ENCODE peak calls at places on chromosomes 4 and X, in eight cellular contexts. V, O, Z, J, P, W, E and F are unnamed samples.
A peak's percentile ranks its signal among the peaks of the same experiment; 100 is the strongest.

GRCh38 chrX:43349363-43349762 is 306.7 kb upstream of the MAOA start:
- DNase-seq in V (no peak), O (peak; percentile 46), Z (peak; percentile 33), J (peak; percentile 19), P (peak; percentile 56), W (peak; percentile 51), E (no peak), F (peak; percentile 54)

GRCh38 chr4:64341711-64342110 is 67.5 kb downstream of the TECRL start:
- DNase-seq in V (peak; percentile 78), O (no peak), Z (no peak), J (no peak), P (no peak), W (no peak), E (no peak), F (no peak)

GRCh38 chr4:165656829-165657467 is 216.1 kb upstream of the TLL1 start:
- DNase-seq in V (no peak), O (no peak), Z (no peak), J (no peak), P (peak; percentile 41), W (no peak), E (no peak), F (no peak)

GRCh38 chr4:1154523-1155182 is 17.7 kb downstream of the SPON2 start:
- DNase-seq in V (no peak), O (no peak), Z (peak; percentile 51), J (peak; percentile 25), P (no peak), W (peak; percentile 51), E (peak; percentile 74), F (no peak)

GRCh38 chr4:146342600-146343192 is 128.4 kb downstream of the REELD1 start:
- DNase-seq in V (no peak), O (peak; percentile 48), Z (peak; percentile 13), J (peak; percentile 47), P (peak; percentile 39), W (peak; percentile 42), E (no peak), F (peak; percentile 61)

GRCh38 chr4:66052426-66052825 is 382.1 kb upstream of the EPHA5 start:
- DNase-seq in V (no peak), O (no peak), Z (no peak), J (no peak), P (no peak), W (no peak), E (no peak), F (no peak)

GRCh38 chr4:158816953-158817352 is 48.1 kb downstream of the FNIP2 start:
- DNase-seq in V (no peak), O (no peak), Z (no peak), J (no peak), P (no peak), W (peak; percentile 1), E (no peak), F (no peak)

GRCh38 chrX:40094041-40094899 is 3.5 kb downstream of the BCOR start:
- DNase-seq in V (peak; percentile 69), O (peak; percentile 77), Z (peak; percentile 84), J (peak; percentile 55), P (no peak), W (no peak), E (no peak), F (peak; percentile 60)

GRCh38 chrX:103722505-103722904 is 11.8 kb downstream of the TMEM31 start:
- DNase-seq in V (peak; percentile 14), O (no peak), Z (no peak), J (peak; percentile 46), P (no peak), W (no peak), E (no peak), F (peak; percentile 86)

GRCh38 chrX:69616520-69617203 is 749 bp downstream of the EDA start:
- DNase-seq in V (peak; percentile 33), O (peak; percentile 42), Z (peak; percentile 32), J (no peak), P (peak; percentile 21), W (no peak), E (no peak), F (peak; percentile 0)

GRCh38 chrX:54964766-54965511 is 29.0 kb downstream of the PFKFB1 start:
- DNase-seq in V (no peak), O (no peak), Z (no peak), J (no peak), P (no peak), W (no peak), E (no peak), F (no peak)

GRCh38 chr4:108163352-108163751 is 5.4 kb downstream of the LEF1 start:
- DNase-seq in V (no peak), O (no peak), Z (no peak), J (no peak), P (no peak), W (no peak), E (no peak), F (no peak)

GRCh38 chr4:184387351-184387750 is 87.0 kb downstream of the IRF2 start:
- DNase-seq in V (no peak), O (no peak), Z (no peak), J (no peak), P (peak; percentile 20), W (peak; percentile 86), E (no peak), F (no peak)

GRCh38 chr4:41307633-41308032 is 50.9 kb downstream of the UCHL1 start:
- DNase-seq in V (no peak), O (no peak), Z (no peak), J (no peak), P (no peak), W (no peak), E (no peak), F (no peak)

GRCh38 chrX:47576021-47576898 is 6.0 kb upstream of the TIMP1 start:
- DNase-seq in V (no peak), O (no peak), Z (no peak), J (no peak), P (no peak), W (no peak), E (no peak), F (no peak)
- TF ChIP-seq CTCF in V (no peak), O (no peak), Z (no peak), J (no peak), P (no peak), W (no peak), E (no peak), F (no peak)

DNA sequence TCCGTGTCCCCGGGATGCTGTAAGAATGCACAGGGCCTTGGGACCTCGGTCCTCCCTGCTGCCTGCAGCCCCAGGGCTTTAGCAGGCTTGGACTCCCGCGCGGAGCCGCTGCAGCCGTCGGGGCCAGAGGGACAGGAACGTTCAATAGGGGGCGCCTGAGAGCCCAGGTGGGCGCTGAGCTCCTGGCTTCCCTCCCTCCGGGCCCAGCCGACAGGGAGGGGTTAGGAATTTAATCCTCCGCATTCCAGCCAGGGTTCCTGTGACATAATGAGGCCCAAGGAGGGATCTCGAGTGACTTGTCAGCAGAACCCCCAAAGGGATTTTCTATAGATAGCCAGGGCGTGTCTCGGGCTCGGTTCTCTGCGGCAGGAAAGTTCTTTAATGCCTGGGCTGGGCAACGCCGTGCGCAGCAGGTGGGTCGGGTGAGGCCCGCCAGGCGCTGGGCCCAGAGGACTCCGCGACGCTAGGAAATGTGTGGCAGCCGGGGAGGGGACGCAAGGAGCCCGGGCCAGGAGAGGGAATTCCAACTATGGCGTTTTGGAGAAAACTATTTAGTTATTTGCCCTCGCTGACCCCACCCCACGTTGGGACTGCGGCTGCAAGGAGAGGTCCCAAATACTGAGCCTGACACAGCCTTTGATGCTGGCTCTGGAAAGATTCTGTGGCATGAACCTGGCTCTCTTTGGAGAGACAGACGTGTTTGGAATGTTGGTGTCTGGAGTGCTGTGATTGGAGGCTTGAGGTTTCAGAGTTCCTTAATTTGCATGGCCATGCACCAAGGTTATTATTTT is 285.2 kb upstream of the GATB start:
- DNase-seq in V (no peak), O (peak; percentile 86), Z (no peak), J (no peak), P (peak; percentile 96), W (no peak), E (no peak), F (peak; percentile 65)
- H3K4me3 ChIP-seq in V (peak overlapping the region; percentile 49), O (no peak overlapping the region), Z (no peak overlapping the region), J (no peak overlapping the region), P (peak overlapping the region; percentile 47), W (no peak overlapping the region), E (peak overlapping the region; percentile 57), F (no peak overlapping the region)

GRCh38 chr4:8940792-8941491 is 69.3 kb upstream of the HMX1 start:
- DNase-seq in V (no peak), O (no peak), Z (no peak), J (no peak), P (peak; percentile 73), W (no peak), E (no peak), F (no peak)
- TF ChIP-seq CTCF in V (peak; percentile 31), O (peak; percentile 34), Z (no peak), J (no peak), P (peak; percentile 83), W (peak; percentile 24), E (no peak), F (no peak)

GRCh38 chr4:31617667-31618066 is 897.5 kb downstream of the PCDH7 start:
- DNase-seq in V (no peak), O (no peak), Z (no peak), J (no peak), P (no peak), W (no peak), E (no peak), F (no peak)
- H3K4me3 ChIP-seq in V (no peak overlapping the region), O (no peak overlapping the region), Z (no peak overlapping the region), J (no peak overlapping the region), P (no peak overlapping the region), W (no peak overlapping the region), E (no peak overlapping the region), F (no peak overlapping the region)